ENCODE peak calls at places on chromosomes 1 and 21, in four cellular contexts. N is occipital lobe, Q is fibroblast of the conjunctiva, Z is D341Med. S is an unnamed sample.

GRCh38 chr1:29711582-29712274 is 475.4 kb downstream of the PTPRU start:
- DNase-seq in Q (no peak), N (no peak), Z (no peak), S (peak; percentile 30)

GRCh38 chr1:105730701-105731100 is 1325.8 kb upstream of the PRMT6 start:
- DNase-seq in N (no peak), Q (no peak), Z (no peak), S (no peak)

GRCh38 chr1:119549719-119550141 is 42.7 kb downstream of the HSD3B1 start:
- DNase-seq in Q (peak; percentile 43), N (peak; percentile 40), Z (peak; percentile 22), S (peak; percentile 5)

GRCh38 chr1:210882414-210883221 is 251.3 kb downstream of the KCNH1 start:
- DNase-seq in Q (no peak), Z (no peak), N (peak; percentile 22), S (no peak)

GRCh38 chr1:76040327-76040868 is 34.1 kb upstream of the ST6GALNAC3 start:
- DNase-seq in Q (no peak), Z (no peak), N (no peak), S (no peak)

GRCh38 chr1:61370177-61370907 is 288.0 kb downstream of the NFIA start:
- DNase-seq in Z (peak; percentile 27), N (no peak), Q (no peak), S (no peak)

GRCh38 chr1:204927673-204928641 is 57.3 kb downstream of the NFASC start:
- DNase-seq in N (no peak), Z (no peak), Q (no peak), S (no peak)

GRCh38 chr1:29758764-29759499 is 522.6 kb downstream of the PTPRU start:
- DNase-seq in N (no peak), Q (no peak), Z (no peak), S (no peak)

GRCh38 chr21:39647476-39647875 is 34.7 kb downstream of the B3GALT5 start:
- DNase-seq in Q (no peak), Z (no peak), N (no peak), S (no peak)

GRCh38 chr21:44300262-44300959 is 558 bp downstream of the PFKL start:
- DNase-seq in Z (peak; percentile 72), N (no peak), Q (no peak), S (no peak)

GRCh38 chr1:189637041-189637440 is 840.6 kb downstream of the BRINP3 start:
- DNase-seq in N (no peak), Z (no peak), Q (no peak), S (no peak)

GRCh38 chr1:231161711-231162299 is at the start of gene TRIM67:
- DNase-seq in Z (peak; percentile 83), N (no peak), Q (no peak), S (no peak)

GRCh38 chr21:46532080-46532479 is 72.8 kb downstream of the S100B start:
- DNase-seq in Q (no peak), N (no peak), Z (no peak), S (no peak)

GRCh38 chr1:32246888-32247273 is at the start of gene FAM167B:
- DNase-seq in Q (peak; percentile 30), Z (no peak), N (no peak), S (no peak)

GRCh38 chr1:9687876-9688582 is 36.5 kb downstream of the PIK3CD start:
- DNase-seq in N (no peak), Z (peak; percentile 61), Q (no peak), S (no peak)

GRCh38 chr1:17579951-17580939 is 40.7 kb downstream of the ARHGEF10L start:
- DNase-seq in Q (no peak), Z (no peak), N (no peak), S (no peak)

GRCh38 chr1:92184632-92185031 is 33.1 kb upstream of the C1orf146 start:
- DNase-seq in Z (no peak), N (no peak), Q (peak; percentile 10), S (no peak)

GRCh38 chr1:156727914-156728598 is at the start of gene METTL25B:
- DNase-seq in Q (no peak), Z (peak; percentile 92), N (peak; percentile 81), S (no peak)

GRCh38 chr1:29518183-29518835 is 282.0 kb downstream of the PTPRU start:
- DNase-seq in N (no peak), Q (no peak), Z (peak; percentile 4), S (no peak)

GRCh38 chr1:244002721-244003120 is 48.4 kb upstream of the ZBTB18 start:
- DNase-seq in Q (no peak), Z (no peak), N (no peak), S (no peak)

GRCh38 chr1:40861227-40862003 is 748 bp downstream of the CITED4 start:
- DNase-seq in Z (no peak), Q (no peak), N (no peak), S (no peak)

GRCh38 chr1:170640581-170640980 is 23.4 kb upstream of the PRRX1 start:
- DNase-seq in Z (no peak), Q (no peak), N (no peak), S (no peak)

GRCh38 chr1:205505076-205505729 is 734 bp downstream of the CDK18 start:
- DNase-seq in Z (peak; percentile 62), N (no peak), Q (no peak), S (no peak)

GRCh38 chr1:42966688-42967609 is 8.3 kb upstream of the SLC2A1 start:
- DNase-seq in N (no peak), Q (peak; percentile 60), Z (no peak), S (no peak)

S was measured in pulmonary artery endothelial cell.